ENCODE peak calls at places on chromosomes 16 and 17, in eight cellular contexts. S is lower leg skin; D is HS-5; K is stomach; G is ELR; I is tibial nerve; E is stimulated activated CD4-positive, alpha-beta T cell treated with anti-CD3 and anti-CD28 coated beads, TNF-alpha, amount 100 ng/mL, for 48 hours; N is PC-3. C is an unnamed sample.

GRCh38 chr17:40810505-40810904 is 10.7 kb upstream of the KRT28 start:
- DNase-seq in S (no peak), D (peak; percentile 38), K (no peak), G (peak; percentile 47), I (no peak), E (no peak), N (peak; percentile 87), C (no peak)

GRCh38 chr17:39094607-39095308 is 56.7 kb downstream of the PLXDC1 start:
- DNase-seq in S (no peak), D (no peak), K (no peak), G (no peak), I (no peak), E (no peak), N (no peak), C (no peak)

GRCh38 chr16:14307623-14308356 is 236.7 kb downstream of the MRTFB start:
- DNase-seq in S (no peak), D (no peak), K (no peak), G (peak; percentile 49), I (no peak), E (no peak), N (no peak), C (peak; percentile 66)

GRCh38 chr16:86751081-86752030 is 173.0 kb downstream of the FOXL1 start:
- DNase-seq in S (no peak), D (peak; percentile 46), K (no peak), G (peak; percentile 87), I (no peak), E (no peak), N (peak; percentile 69), C (no peak)

GRCh38 chr16:49278944-49279725 is 2.5 kb downstream of the CBLN1 start:
- DNase-seq in S (no peak), D (no peak), K (no peak), G (no peak), I (no peak), E (no peak), N (no peak), C (no peak)

GRCh38 chr16:85555549-85556455 is 57.3 kb upstream of the GSE1 start:
- DNase-seq in S (no peak), D (no peak), K (peak; percentile 55), G (peak; percentile 46), I (peak; percentile 33), E (no peak), N (no peak), C (no peak)

GRCh38 chr17:76036497-76037380 is 9.6 kb upstream of the EVPL start:
- DNase-seq in S (no peak), D (no peak), K (no peak), G (no peak), I (no peak), E (no peak), N (no peak), C (no peak)

GRCh38 chr17:6567528-6568185 is 11.3 kb upstream of the PITPNM3 start:
- DNase-seq in S (no peak), D (no peak), K (peak; percentile 49), G (no peak), I (no peak), E (no peak), N (no peak), C (no peak)

GRCh38 chr17:33200116-33200515 is 93.0 kb downstream of the ASIC2 start:
- DNase-seq in S (no peak), D (no peak), K (no peak), G (no peak), I (no peak), E (no peak), N (peak; percentile 76), C (no peak)

GRCh38 chr17:386145-386876 is 33.7 kb upstream of the RPH3AL start:
- DNase-seq in S (peak; percentile 95), D (no peak), K (peak; percentile 87), G (peak; percentile 62), I (peak; percentile 70), E (peak; percentile 64), N (peak; percentile 43), C (peak; percentile 86)

GRCh38 chr16:30340621-30341020 is 14.5 kb downstream of the CD2BP2 start:
- DNase-seq in S (peak; percentile 50), D (no peak), K (no peak), G (no peak), I (no peak), E (no peak), N (no peak), C (peak; percentile 31)